ENCODE peak calls at places on chromosomes 12 and 14, in ten cellular contexts. X is WTC11, Z is NCI-H345, N is T-helper 1 cell, Y is Caco-2, F is T-cell, I is retina, T is upper lobe of right lung, G is endothelial cell, K is left cardiac atrium. B is an unnamed sample.

GRCh38 chr14:75282166-75282547 is 3.5 kb downstream of the FOS start:
- DNase-seq in X (no peak), Z (no peak), N (no peak), Y (peak), F (no peak), I (no peak), T (no peak), G (no peak), K (no peak), B (peak)

GRCh38 chr14:93764211-93764659 is 24.1 kb downstream of the PRIMA1 start:
- DNase-seq in X (no peak), Z (no peak), N (no peak), Y (no peak), F (no peak), I (no peak), T (no peak), G (no peak), K (no peak), B (peak)

GRCh38 chr12:51247523-51248206 is 9.0 kb downstream of the DAZAP2 start:
- DNase-seq in X (peak), Z (peak), N (no peak), Y (no peak), F (no peak), I (no peak), T (no peak), G (peak), K (no peak), B (no peak)

GRCh38 chr12:82383930-82384513 is 25.7 kb downstream of the METTL25 start:
- DNase-seq in X (no peak), Z (no peak), N (no peak), Y (peak), F (no peak), I (no peak), T (no peak), G (no peak), K (no peak), B (no peak)

GRCh38 chr12:26642361-26642760 is 190.6 kb downstream of the ITPR2 start:
- DNase-seq in X (no peak), Z (no peak), N (no peak), Y (no peak), F (no peak), I (no peak), T (no peak), G (no peak), K (no peak), B (no peak)

GRCh38 chr12:97223419-97223818 is 239.2 kb upstream of the RMST start:
- DNase-seq in X (no peak), Z (peak), N (no peak), Y (no peak), F (no peak), I (no peak), T (no peak), G (no peak), K (no peak), B (no peak)

GRCh38 chr14:75454963-75455546 is 27.2 kb downstream of the JDP2 start:
- DNase-seq in X (no peak), Z (no peak), N (no peak), Y (no peak), F (no peak), I (no peak), T (peak), G (no peak), K (peak), B (peak)

GRCh38 chr14:41299924-41300323 is 306.8 kb upstream of the LRFN5 start:
- DNase-seq in X (no peak), Z (no peak), N (no peak), Y (no peak), F (no peak), I (no peak), T (no peak), G (no peak), K (no peak), B (no peak)

GRCh38 chr14:36555998-36556743 is 26.2 kb downstream of the NKX2-8 start:
- DNase-seq in X (no peak), Z (no peak), N (no peak), Y (no peak), F (no peak), I (no peak), T (no peak), G (no peak), K (no peak), B (no peak)

GRCh38 chr14:55398679-55399078 is 13.0 kb downstream of the ATG14 start:
- DNase-seq in X (no peak), Z (no peak), N (no peak), Y (no peak), F (no peak), I (no peak), T (no peak), G (no peak), K (no peak), B (no peak)

GRCh38 chr12:41897593-41897992 is 247.1 kb downstream of the GXYLT1 start:
- DNase-seq in X (no peak), Z (no peak), N (peak), Y (no peak), F (no peak), I (no peak), T (no peak), G (no peak), K (no peak), B (no peak)

GRCh38 chr12:28253175-28253641 is 63.0 kb downstream of the CCDC91 start:
- DNase-seq in X (no peak), Z (no peak), N (peak), Y (no peak), F (no peak), I (no peak), T (no peak), G (no peak), K (no peak), B (no peak)